ENCODE peak calls at places on chromosomes 3 and 15, in six cellular contexts. M is mucosa of descending colon, P is uterus, O is posterior cingulate gyrus, A is T-cell, Y is AG08395. U is an unnamed sample.
A peak's percentile ranks its signal among the peaks of the same experiment; 100 is the strongest.

GRCh38 chr3:150348500-150348899 is 59.6 kb upstream of the TSC22D2 start:
- DNase-seq in M (no peak), O (no peak), Y (peak; percentile 85), A (no peak), P (peak; percentile 39), U (no peak)

GRCh38 chr15:68114356-68114755 is 60.2 kb downstream of the PIAS1 start:
- DNase-seq in Y (peak; percentile 22), M (no peak), A (no peak), O (no peak), P (no peak), U (no peak)

GRCh38 chr3:72798552-72799195 is 49.6 kb downstream of the SHQ1 start:
- DNase-seq in A (no peak), P (no peak), M (no peak), O (no peak), Y (no peak), U (no peak)

GRCh38 chr3:27669505-27670085 is 52.5 kb downstream of the EOMES start:
- DNase-seq in P (no peak), A (no peak), M (no peak), O (no peak), Y (no peak), U (no peak)

GRCh38 chr3:194103475-194103874 is 32.5 kb upstream of the HES1 start:
- DNase-seq in A (peak; percentile 37), M (no peak), P (no peak), O (peak; percentile 14), Y (no peak), U (no peak)

GRCh38 chr3:184117649-184118048 is 17.5 kb upstream of the EIF2B5 start:
- DNase-seq in Y (no peak), O (no peak), P (no peak), M (no peak), A (no peak), U (no peak)

GRCh38 chr15:52247481-52247880 is 48.1 kb downstream of the MYO5C start:
- DNase-seq in A (no peak), P (no peak), M (no peak), O (no peak), Y (no peak), U (no peak)

GRCh38 chr3:146308682-146309081 is 57.8 kb upstream of the PLSCR4 start:
- DNase-seq in P (no peak), O (no peak), M (no peak), Y (peak; percentile 62), A (no peak), U (no peak)

GRCh38 chr15:52440414-52440813 is 88.3 kb downstream of the MYO5A start:
- DNase-seq in P (no peak), M (no peak), O (no peak), A (no peak), Y (no peak), U (no peak)

GRCh38 chr3:119497824-119498187 is 541 bp upstream of the TIMMDC1 start:
- DNase-seq in O (no peak), A (no peak), Y (peak; percentile 3), M (peak; percentile 52), P (peak; percentile 19), U (no peak)

GRCh38 chr15:74776851-74777768 is 4.8 kb upstream of the CSK start:
- DNase-seq in Y (no peak), M (no peak), P (no peak), O (no peak), A (peak; percentile 57), U (no peak)

GRCh38 chr3:52530918-52531635 is 2.6 kb downstream of the NT5DC2 start:
- DNase-seq in P (no peak), O (peak; percentile 71), A (no peak), M (peak; percentile 28), Y (no peak), U (no peak)

GRCh38 chr3:119194237-119195150 is 21.1 kb downstream of the UPK1B start:
- DNase-seq in A (no peak), O (no peak), P (no peak), Y (peak; percentile 47), M (no peak), U (no peak)

GRCh38 chr15:93063796-93064690 is 25.0 kb downstream of the RGMA start:
- DNase-seq in P (no peak), Y (no peak), O (peak; percentile 75), M (peak; percentile 10), A (no peak), U (no peak)

GRCh38 chr3:15796771-15797599 is 794 bp downstream of the ANKRD28 start:
- DNase-seq in M (no peak), Y (peak; percentile 58), A (no peak), P (no peak), O (peak; percentile 86), U (no peak)

GRCh38 chr3:7707192-7707591 is 794.4 kb upstream of the LMCD1 start:
- DNase-seq in A (no peak), P (no peak), M (no peak), Y (no peak), O (no peak), U (no peak)

GRCh38 chr15:77031376-77032050 is 36.6 kb downstream of the PSTPIP1 start:
- DNase-seq in Y (no peak), P (peak; percentile 9), A (peak; percentile 19), O (peak; percentile 78), M (peak; percentile 62), U (peak; percentile 13)

U was measured in HuH-7.5.